ENCODE peak calls at places on chromosome 5, in six cellular contexts. T is GM12865, O is choroid plexus epithelial cell, Y is BE2C, D is lower lobe of right lung, F is ovary. M is an unnamed sample.

GRCh38 chr5:174997688-174998087 is 273.3 kb downstream of the MSX2 start:
- DNase-seq in T (no peak), O (no peak), Y (no peak), D (no peak), F (no peak), M (no peak)

GRCh38 chr5:159503236-159503635 is 172.9 kb upstream of the IL12B start:
- DNase-seq in T (no peak), O (no peak), Y (no peak), D (no peak), F (no peak), M (no peak)

GRCh38 chr5:137122075-137122474 is 377.1 kb downstream of the SPOCK1 start:
- DNase-seq in T (no peak), O (no peak), Y (no peak), D (no peak), F (no peak), M (no peak)

GRCh38 chr5:171810217-171810616 is 24.6 kb downstream of the SMIM23 start:
- DNase-seq in T (no peak), O (no peak), Y (no peak), D (no peak), F (no peak), M (no peak)

GRCh38 chr5:7419367-7419766 is 23.4 kb downstream of the ADCY2 start:
- DNase-seq in T (no peak), O (no peak), Y (no peak), D (no peak), F (no peak), M (no peak)

GRCh38 chr5:40841068-40841805 is at the start of gene CARD6:
- DNase-seq in T (peak), O (peak), Y (no peak), D (no peak), F (no peak), M (peak)

GRCh38 chr5:127562252-127562651 is 44.8 kb downstream of the PRRC1 start:
- DNase-seq in T (peak), O (peak), Y (peak), D (no peak), F (peak), M (no peak)

GRCh38 chr5:132662925-132663770 is 5.2 kb downstream of the IL13 start:
- DNase-seq in T (peak), O (peak), Y (peak), D (no peak), F (no peak), M (no peak)

GRCh38 chr5:138662599-138662998 is 87.4 kb upstream of the HSPA9 start:
- DNase-seq in T (no peak), O (no peak), Y (no peak), D (no peak), F (no peak), M (no peak)

GRCh38 chr5:31049933-31050704 is 143.4 kb upstream of the CDH6 start:
- DNase-seq in T (no peak), O (peak), Y (no peak), D (no peak), F (no peak), M (peak)

GRCh38 chr5:112709416-112709815 is 28.3 kb upstream of the APC start:
- DNase-seq in T (no peak), O (no peak), Y (no peak), D (no peak), F (no peak), M (no peak)

GRCh38 chr5:92939428-92939827 is 641.6 kb downstream of the NR2F1-AS1 start:
- DNase-seq in T (no peak), O (peak), Y (peak), D (no peak), F (no peak), M (no peak)

GRCh38 chr5:72238712-72239445 is 81.2 kb downstream of the MRPS27 start:
- DNase-seq in T (no peak), O (no peak), Y (no peak), D (no peak), F (no peak), M (no peak)

DNA sequence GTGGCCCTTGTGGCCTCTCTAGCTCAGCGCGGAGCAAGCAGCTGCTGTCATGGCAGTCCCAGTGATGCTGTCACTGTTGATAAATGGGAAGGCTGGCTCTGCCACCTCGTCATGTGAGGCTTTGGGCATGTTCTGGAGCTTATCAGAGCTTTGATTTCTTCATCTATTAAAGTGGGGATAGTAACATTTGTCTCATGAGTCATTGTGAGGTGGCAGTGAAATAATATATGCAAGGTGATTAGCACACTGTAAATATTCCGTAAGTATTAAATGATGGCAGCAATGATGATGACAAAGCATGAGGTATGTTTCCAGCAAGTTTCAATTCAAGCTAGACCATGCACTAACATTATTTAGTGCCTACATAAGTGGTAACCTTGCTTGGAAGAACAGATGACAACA is 126.4 kb upstream of the CXCL14 start:
- DNase-seq in T (no peak), O (no peak), Y (no peak), D (no peak), F (no peak), M (no peak)
- TF ChIP-seq CTCF in T (no peak), O (no peak), Y (no peak), D (no peak), F (no peak), M (no peak)

DNA sequence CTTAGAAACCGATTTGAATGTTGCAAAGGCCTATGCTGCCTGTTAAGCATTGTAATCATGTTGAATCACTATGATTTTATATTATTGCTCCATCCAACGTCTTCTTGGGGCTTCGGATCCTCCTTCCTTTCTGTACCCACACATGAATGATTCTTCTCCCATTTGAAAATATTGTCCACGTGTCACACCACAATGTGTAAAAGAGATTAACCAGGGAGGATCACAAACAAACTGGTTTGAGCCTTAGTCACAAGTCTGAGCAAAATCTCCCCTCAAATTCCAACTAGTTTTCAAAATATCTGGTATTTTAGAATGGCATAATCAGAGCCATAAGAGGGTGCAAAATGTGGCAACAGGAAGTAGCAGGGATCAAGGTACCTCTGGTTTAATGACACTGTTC is 101.7 kb upstream of the PRLR start:
- DNase-seq in T (no peak), O (no peak), Y (no peak), D (no peak), F (no peak), M (no peak)
- H3K4me3 ChIP-seq in T (no peak), O (no peak), Y (no peak), D (no peak), F (no peak), M (no peak)

DNA sequence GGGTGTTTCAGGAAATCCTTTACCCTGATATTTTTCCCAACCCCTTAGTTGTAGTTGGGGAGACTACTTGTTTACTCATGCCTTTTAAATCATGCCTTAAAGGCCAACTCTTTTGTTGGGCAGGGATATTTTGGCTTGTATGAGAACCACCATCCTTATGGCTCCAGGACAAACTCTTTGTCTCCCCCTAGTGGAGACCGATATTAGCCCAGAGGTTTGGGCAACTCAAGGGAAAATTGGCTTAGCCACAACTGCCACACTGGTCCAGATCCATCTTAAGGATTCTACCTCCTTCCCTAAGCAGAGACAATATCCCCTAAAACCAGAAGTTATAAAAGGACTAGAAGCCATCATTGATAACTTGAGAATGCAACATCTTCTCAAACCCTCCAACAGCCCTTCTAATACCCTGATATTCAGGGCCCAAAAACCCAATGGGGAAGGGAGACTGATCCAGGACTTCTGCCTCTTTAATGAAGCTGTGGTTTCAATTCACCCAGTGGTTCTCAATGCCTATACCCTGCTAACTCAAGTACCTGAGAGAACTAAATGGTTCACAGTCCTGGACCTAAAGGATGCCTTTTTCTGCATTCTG is 100.9 kb upstream of the HCN1 start:
- DNase-seq in T (peak), O (no peak), Y (peak), D (no peak), F (no peak), M (no peak)
- TF ChIP-seq CTCF in T (peak), O (no peak), Y (peak), D (no peak), F (no peak), M (no peak)

GRCh38 chr5:150068071-150068470 is 18.3 kb downstream of the CSF1R start:
- DNase-seq in T (no peak), O (no peak), Y (no peak), D (no peak), F (no peak), M (no peak)

GRCh38 chr5:150066901-150067396 is 19.4 kb downstream of the CSF1R start:
- DNase-seq in T (peak), O (peak), Y (no peak), D (no peak), F (no peak), M (peak)

GRCh38 chr5:150068472-150068871 is 17.9 kb downstream of the CSF1R start:
- DNase-seq in T (no peak), O (no peak), Y (no peak), D (no peak), F (no peak), M (no peak)

GRCh38 chr5:150066436-150066835 is 19.9 kb downstream of the CSF1R start:
- DNase-seq in T (no peak), O (no peak), Y (no peak), D (no peak), F (no peak), M (no peak)

GRCh38 chr5:150067405-150067960 is 18.9 kb downstream of the CSF1R start:
- DNase-seq in T (no peak), O (no peak), Y (no peak), D (no peak), F (no peak), M (no peak)
- H3K4me3 ChIP-seq in T (no peak), O (no peak), Y (no peak), D (no peak), F (no peak), M (no peak)

DNA sequence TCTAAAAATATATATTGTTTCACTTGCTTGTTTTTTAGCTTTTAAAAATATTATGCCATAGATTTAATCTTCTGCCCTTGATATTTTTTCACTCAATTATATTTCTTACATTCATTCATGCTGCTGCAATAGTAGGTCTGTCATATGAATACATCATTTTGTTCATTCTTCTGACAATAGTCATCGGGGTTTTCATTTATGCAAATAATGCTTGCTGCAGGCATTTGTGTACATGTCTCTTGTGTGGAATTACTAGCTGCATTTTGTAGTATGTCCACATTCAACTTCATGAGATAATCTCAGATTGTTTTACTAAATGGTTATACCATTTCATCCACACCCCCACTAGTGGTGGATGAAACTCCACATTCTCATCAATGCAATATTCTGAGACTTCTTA is 5.3 kb upstream of the PLPP1 start:
- DNase-seq in T (peak), O (peak), Y (no peak), D (no peak), F (no peak), M (no peak)
- TF ChIP-seq CTCF in T (no peak), O (no peak), Y (no peak), D (no peak), F (no peak), M (no peak)

DNA sequence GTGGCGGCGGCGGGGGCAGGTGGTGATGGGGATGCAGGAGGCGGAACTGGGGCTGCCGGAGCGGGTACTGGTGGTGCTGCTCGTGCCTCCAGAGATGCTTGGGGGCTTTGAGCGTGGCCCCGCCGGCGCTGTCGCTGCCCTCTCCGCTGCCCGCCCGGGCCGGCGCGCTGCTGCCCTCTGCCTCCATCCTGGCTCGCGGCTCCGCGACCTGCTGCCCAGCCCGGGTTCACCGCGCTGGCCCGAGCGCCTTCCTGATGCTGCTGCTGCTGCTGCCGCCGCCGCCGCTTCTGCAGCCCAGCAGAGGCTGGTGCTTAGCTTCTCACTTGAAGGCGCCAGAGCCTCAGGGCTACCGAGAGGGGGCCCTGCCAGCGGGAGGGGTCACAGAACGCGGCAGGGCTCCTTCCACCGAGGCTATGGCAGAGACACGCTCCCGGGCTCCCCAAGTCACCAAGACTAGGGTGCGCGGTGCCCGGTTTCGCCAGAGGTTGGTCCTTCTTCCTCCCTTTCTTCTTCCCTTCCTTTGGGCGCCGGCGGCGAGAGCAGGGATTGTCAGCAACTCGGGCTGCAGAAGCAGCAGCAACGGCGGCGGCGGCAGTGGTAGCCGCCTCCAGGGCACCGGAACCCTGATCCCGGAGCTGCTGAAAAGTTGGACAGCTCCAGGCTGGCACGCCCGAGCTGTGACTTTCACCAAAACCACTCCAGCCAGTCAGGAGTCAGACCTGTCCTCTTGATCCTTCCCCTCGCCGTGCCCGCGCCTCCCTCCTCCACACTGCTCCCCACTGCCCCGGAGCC is at the start of gene PDE4D:
- DNase-seq in T (peak), O (peak), Y (peak), D (peak), F (no peak), M (peak)
- H3K4me3 ChIP-seq in T (no peak), O (peak), Y (peak), D (peak), F (no peak), M (peak)

DNA sequence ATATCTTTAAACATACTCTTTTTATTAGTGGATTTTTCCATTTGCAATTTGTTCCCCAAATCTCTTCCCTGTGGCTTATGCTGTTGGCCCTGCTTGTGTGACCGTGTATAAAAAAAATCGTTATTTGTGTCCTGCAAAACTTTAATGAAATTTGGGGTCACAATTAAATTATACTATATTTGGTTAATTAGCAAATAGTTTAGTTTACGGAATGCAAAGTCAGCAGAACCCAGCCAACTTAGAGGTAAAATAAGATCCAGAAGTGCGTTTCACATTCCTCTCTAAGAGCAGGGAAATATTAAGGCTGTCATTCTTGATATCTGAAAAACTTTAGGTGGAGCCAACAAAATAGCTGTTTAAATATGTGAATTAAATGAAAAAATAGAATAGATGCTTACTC is 2023.5 kb upstream of the WWC1 start:
- DNase-seq in T (no peak), O (no peak), Y (no peak), D (no peak), F (no peak), M (no peak)
- TF ChIP-seq CTCF in T (no peak), O (no peak), Y (no peak), D (no peak), F (no peak), M (no peak)

GRCh38 chr5:61734001-61734400 is 401.9 kb downstream of the ZSWIM6 start:
- DNase-seq in T (no peak), O (no peak), Y (no peak), D (no peak), F (no peak), M (no peak)

GRCh38 chr5:61732796-61733195 is 400.7 kb downstream of the ZSWIM6 start:
- DNase-seq in T (no peak), O (no peak), Y (no peak), D (no peak), F (no peak), M (no peak)

GRCh38 chr5:61731267-61731945 is 399.3 kb downstream of the ZSWIM6 start:
- DNase-seq in T (no peak), O (no peak), Y (no peak), D (no peak), F (no peak), M (no peak)

GRCh38 chr5:61731946-61732314 is 399.9 kb downstream of the ZSWIM6 start:
- DNase-seq in T (no peak), O (no peak), Y (no peak), D (no peak), F (no peak), M (no peak)

DNA sequence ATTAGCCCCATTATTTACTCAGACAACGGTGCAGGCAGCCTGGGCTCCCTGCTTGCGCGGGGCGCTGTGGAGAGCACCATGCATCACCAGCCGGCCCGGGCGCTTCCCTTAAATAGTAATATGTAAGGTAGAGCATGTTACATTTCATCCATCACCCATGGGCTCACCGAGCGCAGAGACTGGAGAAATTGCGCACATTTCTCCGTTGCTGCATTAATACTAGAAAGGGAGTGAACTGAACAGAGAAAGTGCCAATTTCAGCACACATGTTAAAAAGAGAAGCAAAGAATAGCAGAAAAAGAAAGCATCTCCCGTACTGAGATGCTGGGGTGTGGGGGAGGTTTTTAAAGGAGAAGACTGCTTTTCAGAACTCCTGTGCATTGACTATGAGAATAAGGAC is 400.3 kb downstream of the ZSWIM6 start:
- DNase-seq in T (no peak), O (peak), Y (no peak), D (no peak), F (no peak), M (no peak)
- H3K4me3 ChIP-seq in T (no peak), O (no peak), Y (no peak), D (no peak), F (no peak), M (peak)

GRCh38 chr5:39199335-39199734 is 20.0 kb downstream of the FYB1 start:
- DNase-seq in T (no peak), O (no peak), Y (no peak), D (no peak), F (no peak), M (no peak)

GRCh38 chr5:39200081-39200480 is 19.3 kb downstream of the FYB1 start:
- DNase-seq in T (no peak), O (no peak), Y (no peak), D (no peak), F (no peak), M (no peak)

GRCh38 chr5:39202594-39203290 is 16.6 kb downstream of the FYB1 start:
- DNase-seq in T (no peak), O (no peak), Y (no peak), D (no peak), F (no peak), M (no peak)

GRCh38 chr5:39201795-39202593 is 17.4 kb downstream of the FYB1 start:
- DNase-seq in T (no peak), O (no peak), Y (no peak), D (no peak), F (no peak), M (no peak)

DNA sequence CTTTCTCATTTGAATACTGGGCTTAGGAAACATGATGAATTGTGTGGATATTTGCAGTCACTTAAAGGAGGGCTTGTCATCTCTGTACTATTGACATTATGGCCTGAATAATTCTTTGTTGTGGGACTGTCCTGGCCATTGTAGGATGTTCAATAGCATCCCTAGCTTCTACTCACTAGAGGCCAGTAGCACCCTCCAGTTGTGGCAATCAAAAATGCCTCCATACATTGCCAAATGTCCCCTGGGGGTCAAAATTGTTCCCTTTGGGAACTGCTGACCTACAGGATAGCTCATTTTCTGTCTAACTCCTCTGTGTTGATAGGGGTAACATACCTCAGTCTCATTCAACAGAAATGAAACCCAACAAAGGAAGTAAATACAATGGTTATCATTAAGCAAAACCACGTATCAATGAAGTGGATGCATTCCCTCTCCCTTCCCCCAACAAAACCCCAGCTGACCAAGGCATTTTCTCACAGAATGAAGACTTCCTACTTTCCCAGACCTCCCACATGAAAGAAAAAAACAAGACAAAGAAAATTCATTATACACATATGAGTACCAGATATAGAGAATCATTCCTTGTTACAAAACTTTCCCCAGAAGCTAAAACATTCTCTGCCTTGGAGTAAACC is 18.1 kb downstream of the FYB1 start:
- DNase-seq in T (no peak), O (no peak), Y (no peak), D (no peak), F (no peak), M (no peak)
- TF ChIP-seq CTCF in T (no peak), O (no peak), Y (no peak), D (no peak), F (no peak), M (no peak)

M was measured in astrocyte of the spinal cord.